ENCODE peak calls at places on chromosome 6, in ten cellular contexts. T is left colon; R is memory B cell; X is activated CD8-positive, alpha-beta memory T cell treated with anti-CD3 and anti-CD28 coated beads for 4 hours; I is NCI-H2081; H is aorta; M is HCT116; L is osteoblast; P is IMR-90; S is H9. A is an unnamed sample.
A peak's percentile ranks its signal among the peaks of the same experiment; 100 is the strongest.

GRCh38 chr6:146295695-146296094 is 247.9 kb upstream of the RAB32 start:
- DNase-seq in X (no peak), M (no peak), I (no peak), R (no peak), T (no peak), P (no peak), L (no peak), S (no peak), H (no peak), A (no peak)

GRCh38 chr6:7146079-7146828 is 38.5 kb downstream of the RREB1 start:
- DNase-seq in I (no peak), R (no peak), M (no peak), H (peak; percentile 76), L (peak; percentile 86), X (no peak), S (no peak), T (peak; percentile 87), P (peak; percentile 80), A (peak; percentile 86)

GRCh38 chr6:2641044-2641673 is 109.6 kb downstream of the MYLK4 start:
- DNase-seq in T (no peak), H (no peak), S (no peak), M (no peak), L (no peak), P (no peak), X (no peak), I (no peak), R (no peak), A (no peak)

GRCh38 chr6:34070315-34071110 is 75.4 kb downstream of the GRM4 start:
- DNase-seq in M (no peak), I (no peak), H (no peak), X (no peak), T (no peak), P (no peak), R (no peak), L (no peak), S (no peak), A (no peak)

GRCh38 chr6:32178547-32179440 is 589 bp downstream of the RNF5 start:
- DNase-seq in P (no peak), M (no peak), I (no peak), T (no peak), X (no peak), L (peak; percentile 42), S (no peak), R (no peak), H (no peak), A (no peak)

GRCh38 chr6:39785281-39785680 is 6.9 kb upstream of the DAAM2 start:
- DNase-seq in L (no peak), I (no peak), P (no peak), T (no peak), R (no peak), X (no peak), H (no peak), S (no peak), M (no peak), A (no peak)

GRCh38 chr6:36713846-36714245 is 16.2 kb downstream of the RAB44 start:
- DNase-seq in X (no peak), M (no peak), T (no peak), S (no peak), L (no peak), I (no peak), R (no peak), H (no peak), P (no peak), A (no peak)

GRCh38 chr6:82622461-82622860 is 258.8 kb downstream of the TPBG start:
- DNase-seq in T (no peak), L (no peak), M (no peak), R (no peak), S (no peak), H (no peak), I (no peak), P (no peak), X (no peak), A (no peak)

GRCh38 chr6:42932412-42932811 is 3.1 kb downstream of the CNPY3 start:
- DNase-seq in T (no peak), L (peak; percentile 13), M (no peak), P (no peak), S (no peak), I (no peak), H (no peak), X (no peak), R (no peak), A (no peak)

GRCh38 chr6:136526937-136527336 is 23.3 kb downstream of the MAP7 start:
- DNase-seq in H (no peak), R (no peak), X (no peak), M (no peak), L (no peak), S (no peak), T (no peak), P (no peak), I (no peak), A (no peak)

GRCh38 chr6:43806041-43806757 is 36.2 kb downstream of the VEGFA start:
- DNase-seq in X (no peak), P (no peak), S (no peak), I (no peak), R (no peak), T (peak; percentile 87), M (no peak), H (no peak), L (no peak), A (no peak)

GRCh38 chr6:71446084-71446869 is 157.7 kb downstream of the OGFRL1 start:
- DNase-seq in L (peak; percentile 0), R (no peak), I (no peak), X (no peak), P (no peak), H (no peak), S (no peak), T (no peak), M (no peak), A (no peak)

GRCh38 chr6:26362093-26362835 is 2.7 kb upstream of the BTN3A2 start:
- DNase-seq in X (no peak), R (no peak), T (no peak), S (no peak), I (no peak), P (no peak), L (no peak), M (no peak), H (no peak), A (no peak)

GRCh38 chr6:38192486-38192885 is 373.0 kb downstream of the ZFAND3 start:
- DNase-seq in H (no peak), M (no peak), R (no peak), L (no peak), P (no peak), S (no peak), T (no peak), X (no peak), I (no peak), A (no peak)

GRCh38 chr6:169042061-169042460 is 211.6 kb downstream of the THBS2 start:
- DNase-seq in P (no peak), X (no peak), R (no peak), M (no peak), L (no peak), S (no peak), T (no peak), I (no peak), H (no peak), A (no peak)

GRCh38 chr6:111342913-111343312 is 140.1 kb downstream of the REV3L start:
- DNase-seq in L (no peak), T (no peak), S (no peak), M (no peak), P (peak; percentile 54), I (no peak), H (no peak), X (no peak), R (no peak), A (no peak)

GRCh38 chr6:144216668-144217218 is 66.4 kb downstream of the STX11 start:
- DNase-seq in X (no peak), P (no peak), M (no peak), S (no peak), T (no peak), L (peak; percentile 95), R (no peak), H (peak; percentile 85), I (no peak), A (peak; percentile 89)

GRCh38 chr6:7108196-7108963 is 619 bp downstream of the RREB1 start:
- DNase-seq in I (peak; percentile 52), T (peak; percentile 59), M (no peak), L (peak; percentile 97), P (peak; percentile 49), X (peak; percentile 14), S (peak; percentile 62), H (peak; percentile 78), R (no peak), A (peak; percentile 83)

GRCh38 chr6:43953256-43953655 is 174.0 kb downstream of the MRPL14 start:
- DNase-seq in R (no peak), I (no peak), P (no peak), L (no peak), T (no peak), S (no peak), X (no peak), H (no peak), M (no peak), A (peak; percentile 39)

GRCh38 chr6:80547827-80548226 is 441.4 kb downstream of the BCKDHB start:
- DNase-seq in P (peak; percentile 94), T (no peak), H (no peak), S (no peak), I (no peak), R (no peak), X (no peak), L (no peak), M (no peak), A (no peak)

GRCh38 chr6:168331058-168331457 is 11.5 kb upstream of the DACT2 start:
- DNase-seq in L (no peak), P (no peak), R (no peak), I (no peak), H (no peak), T (no peak), X (no peak), M (no peak), S (no peak), A (no peak)

GRCh38 chr6:104326173-104327001 is 533.3 kb downstream of the HACE1 start:
- DNase-seq in T (no peak), S (no peak), M (no peak), P (no peak), R (no peak), H (peak; percentile 39), X (no peak), I (no peak), L (peak; percentile 47), A (no peak)

GRCh38 chr6:52161689-52162438 is 24.3 kb upstream of the IL17A start:
- DNase-seq in L (no peak), R (no peak), T (no peak), P (no peak), X (no peak), I (no peak), H (no peak), M (no peak), S (no peak), A (no peak)

GRCh38 chr6:29814379-29815117 is 13.1 kb upstream of the HLA-G start:
- DNase-seq in S (no peak), M (no peak), I (no peak), L (no peak), X (no peak), P (no peak), H (no peak), R (no peak), T (no peak), A (no peak)

GRCh38 chr6:147131728-147132127 is 72.5 kb upstream of the STXBP5 start:
- DNase-seq in R (no peak), H (no peak), I (no peak), M (no peak), X (no peak), P (peak; percentile 43), L (no peak), T (no peak), S (no peak), A (no peak)

GRCh38 chr6:335572-335971 is 43.3 kb downstream of the DUSP22 start:
- DNase-seq in H (peak; percentile 42), M (no peak), X (no peak), T (no peak), L (no peak), S (no peak), I (no peak), R (no peak), P (no peak), A (no peak)

GRCh38 chr6:89281779-89282246 is 33.3 kb downstream of the GABRR2 start:
- DNase-seq in L (no peak), P (peak; percentile 42), S (peak; percentile 82), T (peak; percentile 41), H (no peak), R (peak; percentile 45), M (peak; percentile 66), X (no peak), I (no peak), A (peak; percentile 84)

GRCh38 chr6:165231581-165232276 is 77.7 kb downstream of the C6orf118 start:
- DNase-seq in L (peak; percentile 52), P (no peak), I (peak; percentile 47), R (no peak), S (no peak), M (peak; percentile 6), T (no peak), H (no peak), X (no peak), A (no peak)

A was measured in cardiac septum.